ENCODE peak calls at places on chromosomes 12 and 14, in six cellular contexts. One of them, this sample, is unnamed.

GRCh38 chr14:94174622-94175402 is 690 bp downstream of the PPP4R4 start:
- DNase-seq in A549: no peak
- DNase-seq in cardiac fibroblast: no peak
- DNase-seq in ovary: peak
- DNase-seq in hepatocyte: no peak
- DNase-seq in fibroblast of mammary gland: no peak
- DNase-seq in this sample: no peak

GRCh38 chr14:89853976-89854693 is 100.4 kb downstream of the EFCAB11 start:
- DNase-seq in A549: no peak
- DNase-seq in cardiac fibroblast: no peak
- DNase-seq in ovary: no peak
- DNase-seq in hepatocyte: no peak
- DNase-seq in fibroblast of mammary gland: peak
- DNase-seq in this sample: no peak

GRCh38 chr14:56092761-56093160 is 25.4 kb upstream of the PELI2 start:
- DNase-seq in A549: no peak
- DNase-seq in cardiac fibroblast: peak
- DNase-seq in ovary: no peak
- DNase-seq in hepatocyte: no peak
- DNase-seq in fibroblast of mammary gland: no peak
- DNase-seq in this sample: peak

GRCh38 chr12:46977976-46978375 is 101.4 kb upstream of the PCED1B start:
- DNase-seq in A549: no peak
- DNase-seq in cardiac fibroblast: no peak
- DNase-seq in ovary: no peak
- DNase-seq in hepatocyte: no peak
- DNase-seq in fibroblast of mammary gland: no peak
- DNase-seq in this sample: no peak

GRCh38 chr14:54688229-54688628 is 121.3 kb downstream of the SAMD4A start:
- DNase-seq in A549: no peak
- DNase-seq in cardiac fibroblast: no peak
- DNase-seq in ovary: no peak
- DNase-seq in hepatocyte: no peak
- DNase-seq in fibroblast of mammary gland: no peak
- DNase-seq in this sample: no peak

GRCh38 chr12:127115468-127116035 is 1151.4 kb upstream of the TMEM132C start:
- DNase-seq in A549: no peak
- DNase-seq in cardiac fibroblast: no peak
- DNase-seq in ovary: no peak
- DNase-seq in hepatocyte: no peak
- DNase-seq in fibroblast of mammary gland: peak
- DNase-seq in this sample: peak

GRCh38 chr12:10235761-10236631 is 23.3 kb downstream of the GABARAPL1 start:
- DNase-seq in A549: peak
- DNase-seq in cardiac fibroblast: peak
- DNase-seq in ovary: peak
- DNase-seq in hepatocyte: peak
- DNase-seq in fibroblast of mammary gland: peak
- DNase-seq in this sample: peak

GRCh38 chr12:124994435-124994975 is 1.1 kb downstream of the BRI3BP start:
- DNase-seq in A549: peak
- DNase-seq in cardiac fibroblast: peak
- DNase-seq in ovary: no peak
- DNase-seq in hepatocyte: peak
- DNase-seq in fibroblast of mammary gland: no peak
- DNase-seq in this sample: peak

GRCh38 chr12:105272152-105272551 is 36.2 kb upstream of the APPL2 start:
- DNase-seq in A549: no peak
- DNase-seq in cardiac fibroblast: no peak
- DNase-seq in ovary: no peak
- DNase-seq in hepatocyte: no peak
- DNase-seq in fibroblast of mammary gland: no peak
- DNase-seq in this sample: no peak

GRCh38 chr12:97276621-97277020 is 186.0 kb upstream of the RMST start:
- DNase-seq in A549: no peak
- DNase-seq in cardiac fibroblast: no peak
- DNase-seq in ovary: no peak
- DNase-seq in hepatocyte: no peak
- DNase-seq in fibroblast of mammary gland: no peak
- DNase-seq in this sample: no peak

GRCh38 chr12:121678721-121679300 is 9.4 kb upstream of the MORN3 start:
- DNase-seq in A549: no peak
- DNase-seq in cardiac fibroblast: no peak
- DNase-seq in ovary: no peak
- DNase-seq in hepatocyte: no peak
- DNase-seq in fibroblast of mammary gland: no peak
- DNase-seq in this sample: no peak

GRCh38 chr14:77140937-77141591 is 527 bp downstream of the ZDHHC22 start:
- DNase-seq in A549: peak
- DNase-seq in cardiac fibroblast: peak
- DNase-seq in ovary: no peak
- DNase-seq in hepatocyte: peak
- DNase-seq in fibroblast of mammary gland: peak
- DNase-seq in this sample: peak

GRCh38 chr14:99752486-99753121 is 40.6 kb upstream of the EML1 start:
- DNase-seq in A549: peak
- DNase-seq in cardiac fibroblast: peak
- DNase-seq in ovary: peak
- DNase-seq in hepatocyte: no peak
- DNase-seq in fibroblast of mammary gland: peak
- DNase-seq in this sample: peak

DNA sequence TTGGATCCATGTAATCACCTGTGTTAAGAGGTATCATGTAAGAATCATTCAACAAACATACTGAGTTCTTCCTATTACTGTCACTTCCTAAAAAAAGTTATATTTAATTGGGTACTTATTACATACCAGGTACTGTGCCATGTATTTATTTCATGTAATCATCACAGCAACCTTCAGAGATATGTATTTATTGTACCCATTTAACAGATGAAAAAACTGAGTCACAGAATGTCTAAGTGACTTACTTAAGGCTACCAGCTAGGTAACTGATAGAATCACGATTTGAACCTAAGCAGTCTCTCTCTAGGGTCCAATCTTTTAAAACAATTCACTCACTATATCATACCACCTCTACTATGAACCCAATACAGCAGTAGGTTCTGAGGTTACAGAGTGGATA is 2.0 kb downstream of the PSME2 start:
- DNase-seq in A549: no peak
- DNase-seq in cardiac fibroblast: no peak
- DNase-seq in ovary: no peak
- DNase-seq in hepatocyte: no peak
- DNase-seq in fibroblast of mammary gland: no peak
- DNase-seq in this sample: no peak
- H3K4me3 ChIP-seq in A549: no peak
- H3K4me3 ChIP-seq in cardiac fibroblast: no peak
- H3K4me3 ChIP-seq in ovary: no peak
- H3K4me3 ChIP-seq in hepatocyte: no peak
- H3K4me3 ChIP-seq in fibroblast of mammary gland: no peak
- H3K4me3 ChIP-seq in this sample: no peak

DNA sequence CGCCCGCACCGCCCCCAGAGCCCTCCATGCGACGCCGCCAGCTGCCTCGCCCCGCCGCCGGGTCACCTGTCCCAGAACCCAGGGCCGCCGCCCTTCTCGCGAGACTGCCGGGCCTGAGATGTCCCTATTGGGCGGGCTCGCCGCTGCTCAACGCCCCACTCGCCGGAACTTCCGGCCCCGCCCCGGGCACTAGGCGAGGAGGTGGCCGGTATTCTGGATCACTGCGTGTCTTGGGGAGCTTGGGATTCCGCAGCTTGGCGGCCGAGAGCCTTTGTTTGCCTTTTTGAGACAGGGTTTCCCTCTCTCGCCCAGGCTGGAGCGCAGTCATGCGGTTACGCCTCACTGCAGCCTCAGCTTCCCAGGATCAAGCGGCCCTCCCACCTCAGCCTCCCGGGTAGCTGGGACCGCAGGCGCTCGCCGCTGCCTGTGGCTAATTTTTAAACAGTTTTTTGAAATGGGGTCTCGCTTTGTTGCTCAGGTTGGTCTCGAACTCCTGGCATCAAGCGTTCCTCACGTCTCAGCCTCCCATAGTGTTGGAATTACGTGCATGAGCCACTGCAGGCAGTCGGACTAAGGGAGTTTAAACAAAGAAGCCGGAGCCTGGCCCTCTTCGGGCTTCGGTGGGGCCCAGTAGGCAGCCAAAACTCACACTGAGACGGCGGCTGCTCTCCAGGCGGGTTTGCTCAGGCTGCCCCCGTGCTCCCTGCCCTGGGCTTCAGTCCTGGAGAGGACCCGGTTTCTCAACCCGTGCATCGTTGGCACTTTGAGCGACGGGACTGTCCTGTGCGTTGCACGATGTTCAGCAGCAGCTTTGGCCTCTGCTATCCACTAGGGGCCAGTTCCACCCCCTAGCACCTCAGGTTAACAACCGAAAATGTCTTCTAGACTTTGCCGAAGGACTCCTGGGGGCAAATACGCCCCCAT is at the start of gene SLC15A4:
- DNase-seq in A549: peak
- DNase-seq in cardiac fibroblast: peak
- DNase-seq in ovary: peak
- DNase-seq in hepatocyte: peak
- DNase-seq in fibroblast of mammary gland: peak
- DNase-seq in this sample: peak
- TF ChIP-seq CTCF in A549: no peak
- TF ChIP-seq CTCF in cardiac fibroblast: peak
- TF ChIP-seq CTCF in ovary: no peak
- TF ChIP-seq CTCF in hepatocyte: no peak
- TF ChIP-seq CTCF in fibroblast of mammary gland: peak
- TF ChIP-seq CTCF in this sample: peak

GRCh38 chr12:57473392-57473791 is 6.3 kb downstream of the ARHGAP9 start:
- DNase-seq in A549: no peak
- DNase-seq in cardiac fibroblast: no peak
- DNase-seq in ovary: no peak
- DNase-seq in hepatocyte: no peak
- DNase-seq in fibroblast of mammary gland: no peak
- DNase-seq in this sample: no peak

GRCh38 chr12:57475271-57476161 is 4.2 kb downstream of the ARHGAP9 start:
- DNase-seq in A549: no peak
- DNase-seq in cardiac fibroblast: no peak
- DNase-seq in ovary: peak
- DNase-seq in hepatocyte: peak
- DNase-seq in fibroblast of mammary gland: peak
- DNase-seq in this sample: no peak

GRCh38 chr12:57474430-57474829 is 5.2 kb downstream of the ARHGAP9 start:
- DNase-seq in A549: no peak
- DNase-seq in cardiac fibroblast: no peak
- DNase-seq in ovary: no peak
- DNase-seq in hepatocyte: no peak
- DNase-seq in fibroblast of mammary gland: no peak
- DNase-seq in this sample: no peak

GRCh38 chr12:57473886-57474285 is 5.8 kb downstream of the ARHGAP9 start:
- DNase-seq in A549: no peak
- DNase-seq in cardiac fibroblast: no peak
- DNase-seq in ovary: no peak
- DNase-seq in hepatocyte: no peak
- DNase-seq in fibroblast of mammary gland: no peak
- DNase-seq in this sample: no peak

GRCh38 chr12:57474862-57475261 is 4.8 kb downstream of the ARHGAP9 start:
- DNase-seq in A549: no peak
- DNase-seq in cardiac fibroblast: no peak
- DNase-seq in ovary: no peak
- DNase-seq in hepatocyte: no peak
- DNase-seq in fibroblast of mammary gland: no peak
- DNase-seq in this sample: no peak
- H3K4me3 ChIP-seq in A549: no peak
- H3K4me3 ChIP-seq in cardiac fibroblast: no peak
- H3K4me3 ChIP-seq in ovary: no peak
- H3K4me3 ChIP-seq in hepatocyte: peak
- H3K4me3 ChIP-seq in fibroblast of mammary gland: no peak
- H3K4me3 ChIP-seq in this sample: no peak

GRCh38 chr12:7972734-7973488 is 36.9 kb upstream of the SLC2A3 start:
- DNase-seq in A549: no peak
- DNase-seq in cardiac fibroblast: no peak
- DNase-seq in ovary: no peak
- DNase-seq in hepatocyte: no peak
- DNase-seq in fibroblast of mammary gland: no peak
- DNase-seq in this sample: no peak
- TF ChIP-seq CTCF in A549: no peak
- TF ChIP-seq CTCF in cardiac fibroblast: no peak
- TF ChIP-seq CTCF in ovary: no peak
- TF ChIP-seq CTCF in hepatocyte: no peak
- TF ChIP-seq CTCF in fibroblast of mammary gland: no peak
- TF ChIP-seq CTCF in this sample: no peak

GRCh38 chr12:75480469-75480949 is at the start of gene GLIPR1:
- DNase-seq in A549: peak
- DNase-seq in cardiac fibroblast: peak
- DNase-seq in ovary: peak
- DNase-seq in hepatocyte: peak
- DNase-seq in fibroblast of mammary gland: peak
- DNase-seq in this sample: peak
- H3K4me3 ChIP-seq in A549: peak
- H3K4me3 ChIP-seq in cardiac fibroblast: peak
- H3K4me3 ChIP-seq in ovary: peak
- H3K4me3 ChIP-seq in hepatocyte: peak
- H3K4me3 ChIP-seq in fibroblast of mammary gland: peak
- H3K4me3 ChIP-seq in this sample: peak

GRCh38 chr12:62914443-62914909 is 20.5 kb downstream of the PPM1H start:
- DNase-seq in A549: no peak
- DNase-seq in cardiac fibroblast: no peak
- DNase-seq in ovary: no peak
- DNase-seq in hepatocyte: no peak
- DNase-seq in fibroblast of mammary gland: no peak
- DNase-seq in this sample: no peak
- TF ChIP-seq CTCF in A549: no peak
- TF ChIP-seq CTCF in cardiac fibroblast: no peak
- TF ChIP-seq CTCF in ovary: no peak
- TF ChIP-seq CTCF in hepatocyte: no peak
- TF ChIP-seq CTCF in fibroblast of mammary gland: no peak
- TF ChIP-seq CTCF in this sample: no peak

DNA sequence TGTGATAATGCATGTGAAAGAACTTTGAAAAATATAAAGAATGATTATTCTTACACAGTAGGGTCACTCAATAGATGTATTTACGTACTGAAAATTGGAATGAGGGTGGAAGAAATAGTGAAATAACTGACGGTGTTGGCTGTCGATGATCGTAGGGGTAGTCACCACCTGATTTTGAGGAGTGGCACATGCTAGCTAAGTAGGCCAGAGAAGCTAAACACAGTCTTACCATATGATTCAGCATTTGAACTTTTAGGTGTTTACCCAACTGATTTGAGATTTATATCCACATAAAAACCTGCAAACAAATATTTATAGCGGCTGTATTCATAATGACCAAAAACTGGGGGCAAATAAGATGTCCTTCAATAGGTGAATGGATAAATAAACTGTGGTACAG is 47.6 kb upstream of the HIF1A start:
- DNase-seq in A549: no peak
- DNase-seq in cardiac fibroblast: no peak
- DNase-seq in ovary: no peak
- DNase-seq in hepatocyte: no peak
- DNase-seq in fibroblast of mammary gland: no peak
- DNase-seq in this sample: peak
- H3K4me3 ChIP-seq in A549: no peak
- H3K4me3 ChIP-seq in cardiac fibroblast: no peak
- H3K4me3 ChIP-seq in ovary: no peak
- H3K4me3 ChIP-seq in hepatocyte: no peak
- H3K4me3 ChIP-seq in fibroblast of mammary gland: no peak
- H3K4me3 ChIP-seq in this sample: no peak